ENCODE peak calls at places on chromosomes 1 and 21, in seven cellular contexts. One of them, this sample, is unnamed.

GRCh38 chr1:59556802-59557548 is 257.8 kb upstream of the HOOK1 start:
- DNase-seq in T-helper 17 cell: no peak
- DNase-seq in endothelial cell: no peak
- DNase-seq in activated CD4-positive, alpha-beta T cell treated with anti-CD3 and anti-CD28 coated beads, Interleukin-2, amount 50 U/mL, for 24 hours: no peak
- DNase-seq in mammary epithelial cell: peak; percentile 51
- DNase-seq in left ventricle myocardium inferior: no peak
- DNase-seq in AG04450: no peak
- DNase-seq in this sample: peak; percentile 20

GRCh38 chr1:192844360-192844759 is 35.5 kb downstream of the RGS2 start:
- DNase-seq in activated CD4-positive, alpha-beta T cell treated with anti-CD3 and anti-CD28 coated beads, Interleukin-2, amount 50 U/mL, for 24 hours: no peak
- DNase-seq in endothelial cell: no peak
- DNase-seq in left ventricle myocardium inferior: no peak
- DNase-seq in mammary epithelial cell: no peak
- DNase-seq in T-helper 17 cell: no peak
- DNase-seq in AG04450: no peak
- DNase-seq in this sample: no peak

GRCh38 chr1:43708006-43708412 is 673 bp downstream of the ST3GAL3 start:
- DNase-seq in AG04450: no peak
- DNase-seq in T-helper 17 cell: no peak
- DNase-seq in mammary epithelial cell: no peak
- DNase-seq in activated CD4-positive, alpha-beta T cell treated with anti-CD3 and anti-CD28 coated beads, Interleukin-2, amount 50 U/mL, for 24 hours: peak; percentile 4
- DNase-seq in left ventricle myocardium inferior: no peak
- DNase-seq in endothelial cell: no peak
- DNase-seq in this sample: no peak

GRCh38 chr1:16145030-16145987 is 10.6 kb downstream of the EPHA2 start:
- DNase-seq in endothelial cell: peak; percentile 77
- DNase-seq in mammary epithelial cell: peak; percentile 91
- DNase-seq in AG04450: peak; percentile 66
- DNase-seq in left ventricle myocardium inferior: peak; percentile 90
- DNase-seq in T-helper 17 cell: no peak
- DNase-seq in activated CD4-positive, alpha-beta T cell treated with anti-CD3 and anti-CD28 coated beads, Interleukin-2, amount 50 U/mL, for 24 hours: no peak
- DNase-seq in this sample: no peak

GRCh38 chr1:243549108-243549507 is 293.3 kb downstream of the SDCCAG8 start:
- DNase-seq in mammary epithelial cell: peak; percentile 56
- DNase-seq in AG04450: no peak
- DNase-seq in endothelial cell: no peak
- DNase-seq in T-helper 17 cell: no peak
- DNase-seq in left ventricle myocardium inferior: no peak
- DNase-seq in activated CD4-positive, alpha-beta T cell treated with anti-CD3 and anti-CD28 coated beads, Interleukin-2, amount 50 U/mL, for 24 hours: no peak
- DNase-seq in this sample: no peak

GRCh38 chr1:92340154-92340553 is 41.3 kb downstream of the RPAP2 start:
- DNase-seq in mammary epithelial cell: no peak
- DNase-seq in T-helper 17 cell: no peak
- DNase-seq in AG04450: no peak
- DNase-seq in endothelial cell: no peak
- DNase-seq in left ventricle myocardium inferior: no peak
- DNase-seq in activated CD4-positive, alpha-beta T cell treated with anti-CD3 and anti-CD28 coated beads, Interleukin-2, amount 50 U/mL, for 24 hours: no peak
- DNase-seq in this sample: no peak

GRCh38 chr1:116346943-116347673 is 25.9 kb upstream of the ATP1A1 start:
- DNase-seq in activated CD4-positive, alpha-beta T cell treated with anti-CD3 and anti-CD28 coated beads, Interleukin-2, amount 50 U/mL, for 24 hours: no peak
- DNase-seq in AG04450: no peak
- DNase-seq in T-helper 17 cell: no peak
- DNase-seq in left ventricle myocardium inferior: no peak
- DNase-seq in endothelial cell: no peak
- DNase-seq in mammary epithelial cell: peak; percentile 76
- DNase-seq in this sample: no peak

GRCh38 chr21:30620080-30620479 is 347 bp upstream of the KRTAP20-4 start:
- DNase-seq in endothelial cell: no peak
- DNase-seq in T-helper 17 cell: no peak
- DNase-seq in activated CD4-positive, alpha-beta T cell treated with anti-CD3 and anti-CD28 coated beads, Interleukin-2, amount 50 U/mL, for 24 hours: no peak
- DNase-seq in mammary epithelial cell: no peak
- DNase-seq in left ventricle myocardium inferior: no peak
- DNase-seq in AG04450: no peak
- DNase-seq in this sample: no peak

GRCh38 chr21:36705679-36706481 is 7.0 kb downstream of the SIM2 start:
- DNase-seq in activated CD4-positive, alpha-beta T cell treated with anti-CD3 and anti-CD28 coated beads, Interleukin-2, amount 50 U/mL, for 24 hours: no peak
- DNase-seq in mammary epithelial cell: no peak
- DNase-seq in AG04450: no peak
- DNase-seq in left ventricle myocardium inferior: no peak
- DNase-seq in T-helper 17 cell: no peak
- DNase-seq in endothelial cell: no peak
- DNase-seq in this sample: no peak

GRCh38 chr1:62621907-62622306 is 24.6 kb downstream of the ANGPTL3 start:
- DNase-seq in AG04450: peak; percentile 50
- DNase-seq in T-helper 17 cell: no peak
- DNase-seq in mammary epithelial cell: peak; percentile 81
- DNase-seq in endothelial cell: no peak
- DNase-seq in left ventricle myocardium inferior: no peak
- DNase-seq in activated CD4-positive, alpha-beta T cell treated with anti-CD3 and anti-CD28 coated beads, Interleukin-2, amount 50 U/mL, for 24 hours: no peak
- DNase-seq in this sample: peak; percentile 48

GRCh38 chr1:234139966-234140365 is 233.3 kb upstream of the COA6 start:
- DNase-seq in mammary epithelial cell: peak; percentile 99
- DNase-seq in T-helper 17 cell: no peak
- DNase-seq in endothelial cell: no peak
- DNase-seq in activated CD4-positive, alpha-beta T cell treated with anti-CD3 and anti-CD28 coated beads, Interleukin-2, amount 50 U/mL, for 24 hours: no peak
- DNase-seq in AG04450: no peak
- DNase-seq in left ventricle myocardium inferior: no peak
- DNase-seq in this sample: peak; percentile 34

This sample was measured in retinal pigment epithelial cell.